ENCODE peak calls at places on chromosomes 11 and 22, in nine cellular contexts. C, T, X, Q, P, W, I, J and U are unnamed samples.

GRCh38 chr11:69921429-69922014 is 102.3 kb upstream of the FGF3 start:
- DNase-seq in C (no peak), T (no peak), X (peak), Q (no peak), P (no peak), W (no peak), I (no peak), J (no peak), U (peak)

GRCh38 chr11:19244621-19245020 is 3.9 kb upstream of the E2F8 start:
- DNase-seq in C (no peak), T (no peak), X (no peak), Q (no peak), P (peak), W (no peak), I (no peak), J (no peak), U (no peak)

GRCh38 chr11:111736191-111736590 is 30.0 kb downstream of the PPP2R1B start:
- DNase-seq in C (peak), T (peak), X (no peak), Q (peak), P (peak), W (no peak), I (no peak), J (peak), U (no peak)

GRCh38 chr22:36641902-36642640 is 61.5 kb downstream of the CACNG2 start:
- DNase-seq in C (peak), T (no peak), X (no peak), Q (peak), P (no peak), W (no peak), I (no peak), J (peak), U (no peak)

GRCh38 chr11:108797578-108798100 is 132.8 kb downstream of the DDX10 start:
- DNase-seq in C (no peak), T (no peak), X (no peak), Q (no peak), P (no peak), W (no peak), I (no peak), J (no peak), U (no peak)

GRCh38 chr11:16981651-16982194 is 32.5 kb downstream of the PLEKHA7 start:
- DNase-seq in C (peak), T (no peak), X (no peak), Q (peak), P (peak), W (no peak), I (no peak), J (peak), U (peak)

GRCh38 chr11:119322360-119322739 is 5.4 kb upstream of the MCAM start:
- DNase-seq in C (peak), T (no peak), X (no peak), Q (peak), P (no peak), W (no peak), I (no peak), J (no peak), U (no peak)

GRCh38 chr22:19111140-19111539 is 11.1 kb downstream of the DGCR2 start:
- DNase-seq in C (no peak), T (no peak), X (no peak), Q (no peak), P (no peak), W (no peak), I (no peak), J (no peak), U (no peak)

GRCh38 chr11:117328414-117329010 is 858 bp downstream of the CEP164 start:
- DNase-seq in C (peak), T (no peak), X (peak), Q (peak), P (no peak), W (no peak), I (no peak), J (peak), U (no peak)

GRCh38 chr11:1304376-1304775 is 5.1 kb downstream of the TOLLIP start:
- DNase-seq in C (no peak), T (no peak), X (peak), Q (no peak), P (no peak), W (no peak), I (no peak), J (no peak), U (no peak)

GRCh38 chr11:65606876-65607613 is 7.0 kb downstream of the MAP3K11 start:
- DNase-seq in C (peak), T (peak), X (peak), Q (peak), P (peak), W (peak), I (no peak), J (peak), U (peak)

GRCh38 chr11:32244453-32244852 is 153.6 kb downstream of the RCN1 start:
- DNase-seq in C (no peak), T (no peak), X (no peak), Q (no peak), P (peak), W (no peak), I (no peak), J (no peak), U (no peak)

GRCh38 chr22:31977141-31977781 is 32.9 kb downstream of the YWHAH start:
- DNase-seq in C (peak), T (peak), X (peak), Q (peak), P (peak), W (peak), I (peak), J (peak), U (peak)

GRCh38 chr11:95057959-95058358 is 8.7 kb downstream of the KDM4F start:
- DNase-seq in C (no peak), T (no peak), X (no peak), Q (no peak), P (no peak), W (no peak), I (no peak), J (no peak), U (no peak)

GRCh38 chr22:29148036-29148435 is 57.7 kb upstream of the EMID1 start:
- DNase-seq in C (no peak), T (no peak), X (peak), Q (no peak), P (no peak), W (no peak), I (no peak), J (no peak), U (no peak)

GRCh38 chr22:45284705-45285305 is at the start of gene UPK3A:
- DNase-seq in C (peak), T (no peak), X (peak), Q (no peak), P (peak), W (no peak), I (peak), J (peak), U (peak)

GRCh38 chr11:10454902-10455631 is at the start of gene AMPD3:
- DNase-seq in C (peak), T (peak), X (peak), Q (peak), P (peak), W (peak), I (no peak), J (peak), U (no peak)

GRCh38 chr11:35362571-35362980 is 56.8 kb downstream of the SLC1A2 start:
- DNase-seq in C (no peak), T (no peak), X (no peak), Q (no peak), P (peak), W (no peak), I (no peak), J (peak), U (no peak)

GRCh38 chr11:65850217-65851082 is 7.5 kb downstream of the CFL1 start:
- DNase-seq in C (no peak), T (no peak), X (peak), Q (no peak), P (no peak), W (no peak), I (no peak), J (no peak), U (no peak)

GRCh38 chr22:21942407-21942895 is 10.2 kb downstream of the PPM1F start:
- DNase-seq in C (peak), T (peak), X (peak), Q (peak), P (peak), W (no peak), I (no peak), J (peak), U (no peak)

GRCh38 chr22:43993072-43993760 is 30.9 kb upstream of the PARVB start:
- DNase-seq in C (peak), T (peak), X (peak), Q (peak), P (peak), W (peak), I (peak), J (peak), U (peak)

GRCh38 chr22:47112994-47113879 is 350.8 kb downstream of the TBC1D22A start:
- DNase-seq in C (no peak), T (no peak), X (no peak), Q (no peak), P (no peak), W (no peak), I (no peak), J (no peak), U (no peak)

GRCh38 chr11:73493838-73494598 is 103.9 kb downstream of the FAM168A start:
- DNase-seq in C (peak), T (peak), X (no peak), Q (peak), P (peak), W (no peak), I (no peak), J (peak), U (peak)

GRCh38 chr11:129313588-129314288 is 61.9 kb upstream of the BARX2 start:
- DNase-seq in C (peak), T (no peak), X (no peak), Q (peak), P (no peak), W (no peak), I (no peak), J (peak), U (no peak)

GRCh38 chr11:112400615-112401014 is 140.0 kb upstream of the PLET1 start:
- DNase-seq in C (no peak), T (no peak), X (no peak), Q (no peak), P (no peak), W (no peak), I (no peak), J (no peak), U (no peak)

GRCh38 chr11:128342511-128343133 is 244.7 kb downstream of the ETS1 start:
- DNase-seq in C (peak), T (no peak), X (peak), Q (peak), P (no peak), W (peak), I (peak), J (peak), U (peak)

GRCh38 chr22:36369004-36369921 is 18.5 kb downstream of the MYH9 start:
- DNase-seq in C (no peak), T (no peak), X (no peak), Q (no peak), P (peak), W (no peak), I (no peak), J (peak), U (peak)

GRCh38 chr11:27933992-27934829 is 173.7 kb downstream of the KIF18A start:
- DNase-seq in C (peak), T (peak), X (no peak), Q (peak), P (no peak), W (no peak), I (no peak), J (peak), U (peak)
- H3K27ac ChIP-seq in C (no peak), T (peak), X (no peak), Q (peak), P (peak), W (no peak), I (no peak), J (peak), U (no peak)

GRCh38 chr11:44562836-44563460 is 2.5 kb upstream of the CD82 start:
- DNase-seq in C (no peak), T (no peak), X (no peak), Q (no peak), P (no peak), W (no peak), I (no peak), J (no peak), U (no peak)

GRCh38 chr11:44564653-44565007 is 833 bp upstream of the CD82 start:
- DNase-seq in C (peak), T (peak), X (peak), Q (peak), P (peak), W (peak), I (no peak), J (peak), U (peak)

GRCh38 chr11:44564198-44564597 is 1.3 kb upstream of the CD82 start:
- DNase-seq in C (no peak), T (no peak), X (peak), Q (no peak), P (no peak), W (no peak), I (no peak), J (peak), U (no peak)

GRCh38 chr11:44565008-44565745 is at the start of gene CD82:
- DNase-seq in C (peak), T (peak), X (peak), Q (peak), P (peak), W (peak), I (peak), J (peak), U (peak)

DNA sequence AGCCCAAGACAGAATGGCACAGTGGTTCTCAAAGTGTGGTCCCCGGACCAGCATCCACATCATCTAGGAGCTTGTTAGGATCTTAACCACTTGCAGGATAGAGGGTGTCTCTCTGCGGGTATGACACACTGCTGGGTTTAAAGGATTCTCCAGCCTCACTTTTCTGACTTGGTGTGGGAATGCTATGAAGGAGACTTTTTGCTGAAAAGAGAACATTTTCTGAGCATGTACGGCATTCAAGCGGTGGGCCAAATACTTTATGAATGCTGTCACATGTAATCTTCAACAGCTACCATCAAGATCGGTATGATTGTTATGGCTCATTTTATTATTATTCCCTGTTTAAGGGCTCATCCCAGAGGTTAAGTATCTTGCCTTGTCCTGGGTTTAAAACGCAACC is 1.7 kb upstream of the CD82 start:
- DNase-seq in C (no peak), T (peak), X (no peak), Q (peak), P (no peak), W (no peak), I (no peak), J (peak), U (no peak)
- H3K27ac ChIP-seq in C (no peak), T (peak), X (peak), Q (no peak), P (no peak), W (no peak), I (no peak), J (peak), U (no peak)

GRCh38 chr11:2778630-2779498 is 79.1 kb upstream of the KCNQ1OT1 start:
- DNase-seq in C (peak), T (peak), X (peak), Q (peak), P (no peak), W (peak), I (no peak), J (peak), U (peak)
- H3K27ac ChIP-seq in C (peak), T (peak), X (peak), Q (peak), P (no peak), W (no peak), I (no peak), J (no peak), U (peak)

GRCh38 chr11:101128571-101129202 is 926 bp downstream of the PGR start:
- DNase-seq in C (no peak), T (no peak), X (no peak), Q (no peak), P (no peak), W (no peak), I (no peak), J (no peak), U (no peak)

GRCh38 chr11:101127348-101127698 is 2.3 kb downstream of the PGR start:
- DNase-seq in C (no peak), T (no peak), X (no peak), Q (peak), P (no peak), W (peak), I (no peak), J (peak), U (peak)

GRCh38 chr11:101127699-101128570 is 1.7 kb downstream of the PGR start:
- DNase-seq in C (no peak), T (no peak), X (peak), Q (peak), P (no peak), W (peak), I (no peak), J (peak), U (peak)

GRCh38 chr11:101129203-101129943 is at the start of gene PGR:
- DNase-seq in C (no peak), T (no peak), X (no peak), Q (peak), P (peak), W (peak), I (no peak), J (peak), U (peak)

DNA sequence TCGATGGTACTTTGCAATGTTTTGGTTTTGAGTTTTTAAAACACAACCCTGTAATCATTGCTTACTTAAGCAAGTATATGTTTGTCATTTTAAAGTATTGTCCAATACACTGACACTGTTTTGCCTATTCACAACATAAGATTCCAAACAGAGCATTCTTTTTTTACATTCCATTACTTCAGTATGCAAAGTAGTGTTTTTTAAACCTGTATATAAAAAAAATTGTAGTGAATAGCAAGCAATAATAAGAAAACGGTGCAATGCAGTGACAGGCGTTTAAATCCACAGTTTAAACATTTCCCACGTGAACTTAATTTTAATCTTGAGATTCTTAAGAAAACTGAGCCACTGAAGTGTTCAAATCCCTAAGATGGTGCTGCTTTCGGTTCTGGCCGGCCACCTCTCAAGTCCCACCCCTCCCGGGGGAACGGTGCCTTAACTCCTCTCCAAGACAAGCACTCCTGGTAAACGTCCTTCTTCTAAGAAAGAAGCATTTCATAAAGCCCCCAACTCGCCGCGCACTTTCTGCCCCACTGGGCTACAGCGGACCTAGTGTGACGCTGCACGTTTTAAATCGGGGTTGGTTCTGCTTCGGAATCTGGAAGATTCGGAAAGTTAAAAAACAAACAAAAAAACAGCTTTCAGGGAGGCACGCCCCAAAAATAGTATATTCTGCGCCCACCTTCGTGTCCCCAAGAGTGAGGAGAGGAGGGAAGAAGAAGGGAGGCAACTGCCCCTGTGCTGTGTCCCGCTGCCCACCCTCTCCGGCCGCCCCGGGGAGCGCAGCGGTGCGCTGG is 2.9 kb downstream of the PGR start:
- DNase-seq in C (peak), T (no peak), X (no peak), Q (peak), P (no peak), W (no peak), I (no peak), J (peak), U (peak)
- H3K27ac ChIP-seq in C (no peak), T (no peak), X (peak), Q (peak), P (no peak), W (no peak), I (no peak), J (no peak), U (no peak)

GRCh38 chr22:20220629-20221026 is 47.5 kb downstream of the RTN4R start:
- DNase-seq in C (no peak), T (no peak), X (no peak), Q (no peak), P (no peak), W (no peak), I (no peak), J (no peak), U (no peak)
- H3K27ac ChIP-seq in C (no peak), T (no peak), X (no peak), Q (no peak), P (no peak), W (no peak), I (no peak), J (no peak), U (no peak)

DNA sequence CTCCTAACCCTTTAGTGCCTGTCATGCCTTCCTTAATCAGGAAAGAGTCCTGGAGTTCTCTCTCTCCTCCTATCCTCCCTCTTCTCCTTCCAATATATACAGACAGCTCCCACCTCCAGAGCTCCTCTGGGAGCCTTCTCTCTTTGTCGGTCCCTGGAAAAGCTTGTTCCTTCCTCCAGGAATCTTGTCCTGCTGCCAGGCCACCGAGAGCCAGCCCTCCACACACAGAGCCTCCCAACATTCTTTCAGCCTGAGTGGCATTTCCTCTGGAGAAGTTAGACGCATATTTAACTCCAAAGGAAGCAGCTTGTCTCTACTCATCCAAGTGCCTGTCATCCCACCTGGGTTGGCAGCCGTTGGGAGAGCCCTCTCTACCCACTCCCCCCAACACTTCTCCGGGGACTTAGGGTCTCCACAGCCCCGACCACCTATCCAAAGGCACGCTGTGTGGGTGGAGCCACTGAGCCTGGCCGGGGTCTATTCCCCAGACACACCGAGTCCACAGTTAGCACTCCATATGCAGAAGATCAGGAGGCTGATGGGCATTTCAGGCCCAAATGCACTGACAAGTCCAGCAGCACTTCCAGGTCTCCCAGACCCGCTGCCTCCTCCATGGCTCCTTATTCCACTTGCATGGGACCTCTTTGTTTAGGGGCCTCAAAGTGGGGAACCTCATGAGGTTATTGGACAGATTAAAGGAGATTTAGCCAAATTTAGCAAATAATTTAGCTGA is 31.1 kb downstream of the DKK3 start:
- DNase-seq in C (peak), T (peak), X (no peak), Q (peak), P (peak), W (no peak), I (no peak), J (peak), U (peak)
- H3K27ac ChIP-seq in C (peak), T (peak), X (peak), Q (peak), P (peak), W (no peak), I (no peak), J (peak), U (no peak)